ENCODE peak calls at places on chromosomes 2 and 18, in eight cellular contexts. S is HCT116; K is tibial artery; D is fibroblast of lung; N is psoas muscle; L is CD4-positive, CD25-positive, alpha-beta regulatory T cell; B is body of pancreas; A is OCI-LY7. E is an unnamed sample.
A peak's percentile ranks its signal among the peaks of the same experiment; 100 is the strongest.

GRCh38 chr2:13193075-13193474 is 476.3 kb downstream of the TRIB2 start:
- DNase-seq in S (no peak), K (no peak), D (peak; percentile 70), N (no peak), L (no peak), B (no peak), A (peak; percentile 2), E (no peak)

GRCh38 chr18:8865934-8866333 is 160.6 kb downstream of the MTCL1 start:
- DNase-seq in S (no peak), K (no peak), D (no peak), N (no peak), L (no peak), B (no peak), A (no peak), E (no peak)

GRCh38 chr2:40844353-40845277 is 392.7 kb upstream of the SLC8A1 start:
- DNase-seq in S (no peak), K (no peak), D (peak; percentile 11), N (no peak), L (no peak), B (peak; percentile 15), A (peak; percentile 32), E (peak; percentile 16)

GRCh38 chr18:12060182-12060870 is 33.3 kb upstream of the ANKRD62 start:
- DNase-seq in S (peak; percentile 37), K (no peak), D (no peak), N (no peak), L (no peak), B (no peak), A (peak; percentile 52), E (no peak)

GRCh38 chr18:59379772-59380530 is 20.9 kb upstream of the LMAN1 start:
- DNase-seq in S (no peak), K (no peak), D (peak; percentile 69), N (no peak), L (no peak), B (no peak), A (no peak), E (no peak)

GRCh38 chr2:85961053-85961452 is 72.3 kb upstream of the ST3GAL5 start:
- DNase-seq in S (no peak), K (no peak), D (no peak), N (no peak), L (no peak), B (no peak), A (peak; percentile 5), E (no peak)

GRCh38 chr2:118853647-118854367 is 6.4 kb upstream of the EN1 start:
- DNase-seq in S (no peak), K (peak; percentile 46), D (no peak), N (no peak), L (no peak), B (no peak), A (no peak), E (no peak)

GRCh38 chr18:23088343-23088742 is 46.9 kb upstream of the CABLES1 start:
- DNase-seq in S (no peak), K (no peak), D (no peak), N (no peak), L (no peak), B (no peak), A (no peak), E (no peak)

GRCh38 chr2:14872779-14873325 is 240.3 kb downstream of the LRATD1 start:
- DNase-seq in S (no peak), K (no peak), D (no peak), N (no peak), L (no peak), B (no peak), A (no peak), E (no peak)

GRCh38 chr2:1496394-1496821 is 83.1 kb downstream of the TPO start:
- DNase-seq in S (no peak), K (peak; percentile 38), D (no peak), N (no peak), L (no peak), B (no peak), A (no peak), E (no peak)

GRCh38 chr2:104758199-104758620 is 95.7 kb upstream of the POU3F3 start:
- DNase-seq in S (no peak), K (no peak), D (no peak), N (no peak), L (no peak), B (no peak), A (no peak), E (peak; percentile 60)

GRCh38 chr2:216352653-216353270 is 19.5 kb downstream of the MARCHF4 start:
- DNase-seq in S (no peak), K (no peak), D (no peak), N (no peak), L (peak; percentile 70), B (no peak), A (no peak), E (no peak)

GRCh38 chr18:55324166-55324565 is 263.8 kb downstream of the TCF4 start:
- DNase-seq in S (no peak), K (no peak), D (no peak), N (no peak), L (no peak), B (no peak), A (peak; percentile 5), E (no peak)

GRCh38 chr2:53787255-53787910 is 539 bp downstream of the ERLEC1 start:
- DNase-seq in S (no peak), K (peak; percentile 71), D (no peak), N (no peak), L (peak; percentile 11), B (no peak), A (peak; percentile 13), E (no peak)

GRCh38 chr2:31729442-31730092 is 148.8 kb upstream of the SRD5A2 start:
- DNase-seq in S (peak; percentile 54), K (no peak), D (peak; percentile 5), N (no peak), L (no peak), B (no peak), A (peak; percentile 43), E (peak; percentile 29)

GRCh38 chr2:22855761-22856184 is 529.2 kb upstream of the KLHL29 start:
- DNase-seq in S (no peak), K (no peak), D (no peak), N (no peak), L (no peak), B (no peak), A (no peak), E (no peak)

GRCh38 chr2:129009555-129010146 is 691.0 kb upstream of the HS6ST1 start:
- DNase-seq in S (no peak), K (no peak), D (no peak), N (no peak), L (no peak), B (no peak), A (no peak), E (no peak)

GRCh38 chr2:45649855-45650806 is 1.3 kb upstream of the PRKCE start:
- DNase-seq in S (no peak), K (peak; percentile 92), D (peak; percentile 45), N (peak; percentile 82), L (peak; percentile 11), B (peak; percentile 75), A (peak; percentile 39), E (no peak)

DNA sequence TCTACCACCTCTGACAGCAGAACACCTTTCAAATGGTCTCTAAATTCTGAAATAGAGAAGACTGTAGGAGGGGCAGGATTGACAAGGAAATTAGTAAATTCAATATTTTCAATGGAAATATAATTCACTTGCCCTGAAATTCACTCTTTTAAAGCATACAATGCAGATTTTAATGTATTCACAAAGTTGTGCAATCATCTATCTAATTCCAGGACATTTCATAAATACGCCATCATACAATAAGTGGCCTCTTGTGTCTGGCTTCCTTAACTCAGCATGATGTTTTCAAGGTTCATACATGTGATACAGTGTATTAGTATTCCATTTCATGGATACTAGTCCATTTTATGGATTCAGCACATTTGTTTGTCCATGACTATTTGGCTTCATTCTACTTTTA is 74.2 kb downstream of the ZRANB3 start:
- DNase-seq in S (no peak), K (no peak), D (no peak), N (no peak), L (no peak), B (no peak), A (no peak), E (no peak)
- H3K9me3 ChIP-seq in S (no peaks in the 10 kb centered on the region), K (peaks cover 12% of the 10 kb centered on the region), D (no peaks in the 10 kb centered on the region), N (peaks cover 7% of the 10 kb centered on the region), L (peaks cover 17% of the 10 kb centered on the region), B (peaks cover 20% of the 10 kb centered on the region), A (peaks cover 22% of the 10 kb centered on the region), E (no peaks in the 10 kb centered on the region)

GRCh38 chr2:67579791-67580190 is 182.7 kb downstream of the ETAA1 start:
- DNase-seq in S (no peak), K (no peak), D (peak; percentile 54), N (no peak), L (no peak), B (no peak), A (no peak), E (no peak)

GRCh38 chr2:67581751-67582150 is 184.6 kb downstream of the ETAA1 start:
- DNase-seq in S (no peak), K (no peak), D (no peak), N (no peak), L (no peak), B (no peak), A (peak; percentile 11), E (peak; percentile 18)

GRCh38 chr2:67583185-67583584 is 186.1 kb downstream of the ETAA1 start:
- DNase-seq in S (no peak), K (no peak), D (no peak), N (no peak), L (no peak), B (no peak), A (no peak), E (no peak)

DNA sequence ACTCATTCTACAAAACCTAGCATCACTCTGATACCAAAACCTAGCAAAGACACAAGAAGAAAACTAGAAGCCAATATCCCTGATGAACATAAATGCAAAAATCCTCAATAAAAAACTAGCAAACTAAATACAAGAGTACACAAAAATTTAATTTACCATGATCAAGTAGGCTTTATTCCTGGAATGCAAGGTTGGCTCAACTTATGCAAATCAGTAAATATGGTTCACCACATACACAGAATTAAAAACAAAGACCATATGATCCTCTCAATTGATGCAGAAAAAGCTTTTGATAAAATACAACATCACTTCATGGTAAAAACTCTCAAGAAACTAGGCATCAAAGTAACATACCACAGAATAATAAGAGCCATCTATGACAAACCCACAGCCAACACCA is 188.3 kb downstream of the ETAA1 start:
- DNase-seq in S (no peak), K (no peak), D (no peak), N (no peak), L (no peak), B (no peak), A (no peak), E (no peak)
- H3K9me3 ChIP-seq in S (no peaks in the 10 kb centered on the region), K (peaks cover 39% of the 10 kb centered on the region), D (no peaks in the 10 kb centered on the region), N (peaks cover 36% of the 10 kb centered on the region), L (peaks cover 22% of the 10 kb centered on the region), B (no peaks in the 10 kb centered on the region), A (peaks cover 3% of the 10 kb centered on the region), E (no peaks in the 10 kb centered on the region)

DNA sequence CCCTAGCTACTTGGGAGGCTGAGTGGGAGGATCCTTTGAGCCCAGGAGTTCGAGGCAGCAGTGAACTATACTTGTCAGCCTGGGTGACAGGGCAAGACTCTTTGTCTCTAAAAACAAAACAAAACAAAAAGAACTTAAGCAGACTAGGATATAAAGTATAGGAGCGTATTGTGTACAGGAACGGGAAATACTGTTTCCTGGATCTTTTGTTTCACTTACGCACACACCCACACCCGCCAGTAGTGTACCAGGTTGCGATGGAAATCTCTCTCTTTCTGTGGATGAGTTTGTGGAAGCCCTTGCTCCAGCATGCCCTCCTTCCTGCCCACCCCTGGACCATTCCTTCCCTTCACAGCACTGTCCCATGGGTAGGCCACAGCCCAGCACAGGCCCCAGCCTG is 136.3 kb downstream of the RPIA start:
- DNase-seq in S (no peak), K (no peak), D (no peak), N (no peak), L (no peak), B (no peak), A (no peak), E (no peak)
- H3K9me3 ChIP-seq in S (no peaks in the 10 kb centered on the region), K (no peaks in the 10 kb centered on the region), D (no peaks in the 10 kb centered on the region), N (no peaks in the 10 kb centered on the region), L (no peaks in the 10 kb centered on the region), B (no peaks in the 10 kb centered on the region), A (peaks cover 2% of the 10 kb centered on the region), E (no peaks in the 10 kb centered on the region)

GRCh38 chr2:236503100-236503499 is 66.5 kb upstream of the ACKR3 start:
- DNase-seq in S (no peak), K (no peak), D (no peak), N (no peak), L (no peak), B (no peak), A (peak; percentile 21), E (peak; percentile 16)
- H3K9me3 ChIP-seq in S (no peaks in the 10 kb centered on the region), K (no peaks in the 10 kb centered on the region), D (no peaks in the 10 kb centered on the region), N (no peaks in the 10 kb centered on the region), L (no peaks in the 10 kb centered on the region), B (no peaks in the 10 kb centered on the region), A (no peaks in the 10 kb centered on the region), E (no peaks in the 10 kb centered on the region)